ENCODE peak calls at places on chromosomes 16 and 17, in five cellular contexts. One of them, this sample, is unnamed. For H3K4me1 and H3K9me3, the result is how much of the 10 kb centered on the place peaks cover.

GRCh38 chr16:82152641-82153094 is 17.4 kb downstream of the MPHOSPH6 start:
- DNase-seq in uterus: no peak
- DNase-seq in transverse colon: peak
- DNase-seq in astrocyte: peak
- DNase-seq in CD4-positive, CD25-positive, alpha-beta regulatory T cell: no peak
- DNase-seq in this sample: peak

GRCh38 chr17:8087075-8087941 is at the start of gene ALOX12B:
- DNase-seq in uterus: no peak
- DNase-seq in transverse colon: no peak
- DNase-seq in astrocyte: no peak
- DNase-seq in CD4-positive, CD25-positive, alpha-beta regulatory T cell: no peak
- DNase-seq in this sample: no peak

GRCh38 chr17:46865100-46865499 is 13.7 kb downstream of the WNT9B start:
- DNase-seq in uterus: no peak
- DNase-seq in transverse colon: no peak
- DNase-seq in astrocyte: peak
- DNase-seq in CD4-positive, CD25-positive, alpha-beta regulatory T cell: no peak
- DNase-seq in this sample: no peak

GRCh38 chr16:78183886-78184553 is 84.6 kb downstream of the WWOX start:
- DNase-seq in uterus: peak
- DNase-seq in transverse colon: no peak
- DNase-seq in astrocyte: no peak
- DNase-seq in CD4-positive, CD25-positive, alpha-beta regulatory T cell: no peak
- DNase-seq in this sample: no peak

GRCh38 chr17:4003131-4003500 is 38.9 kb upstream of the ATP2A3 start:
- DNase-seq in uterus: no peak
- DNase-seq in transverse colon: no peak
- DNase-seq in astrocyte: no peak
- DNase-seq in CD4-positive, CD25-positive, alpha-beta regulatory T cell: no peak
- DNase-seq in this sample: no peak

GRCh38 chr17:12510535-12510934 is 155.2 kb upstream of the MYOCD start:
- DNase-seq in uterus: no peak
- DNase-seq in transverse colon: no peak
- DNase-seq in astrocyte: peak
- DNase-seq in CD4-positive, CD25-positive, alpha-beta regulatory T cell: no peak
- DNase-seq in this sample: no peak

GRCh38 chr17:73138541-73139138 is 26.2 kb upstream of the SSTR2 start:
- DNase-seq in uterus: no peak
- DNase-seq in transverse colon: no peak
- DNase-seq in astrocyte: no peak
- DNase-seq in CD4-positive, CD25-positive, alpha-beta regulatory T cell: no peak
- DNase-seq in this sample: no peak

GRCh38 chr17:48492401-48493298 is 38.2 kb downstream of the HOXB1 start:
- DNase-seq in uterus: peak
- DNase-seq in transverse colon: peak
- DNase-seq in astrocyte: peak
- DNase-seq in CD4-positive, CD25-positive, alpha-beta regulatory T cell: peak
- DNase-seq in this sample: peak

GRCh38 chr16:64398795-64399194 is 723.1 kb downstream of the CDH11 start:
- DNase-seq in uterus: no peak
- DNase-seq in transverse colon: no peak
- DNase-seq in astrocyte: no peak
- DNase-seq in CD4-positive, CD25-positive, alpha-beta regulatory T cell: no peak
- DNase-seq in this sample: no peak

GRCh38 chr17:21272250-21272649 is 12.3 kb upstream of the MAP2K3 start:
- DNase-seq in uterus: no peak
- DNase-seq in transverse colon: no peak
- DNase-seq in astrocyte: no peak
- DNase-seq in CD4-positive, CD25-positive, alpha-beta regulatory T cell: no peak
- DNase-seq in this sample: no peak

GRCh38 chr17:2237960-2238359 is 65.6 kb downstream of the SMG6 start:
- DNase-seq in uterus: no peak
- DNase-seq in transverse colon: no peak
- DNase-seq in astrocyte: no peak
- DNase-seq in CD4-positive, CD25-positive, alpha-beta regulatory T cell: no peak
- DNase-seq in this sample: no peak

GRCh38 chr16:57623251-57624043 is 5.0 kb upstream of the ADGRG1 start:
- DNase-seq in uterus: peak
- DNase-seq in transverse colon: peak
- DNase-seq in astrocyte: peak
- DNase-seq in CD4-positive, CD25-positive, alpha-beta regulatory T cell: no peak
- DNase-seq in this sample: no peak
- H3K4me1 ChIP-seq in uterus: under half
- H3K4me1 ChIP-seq in transverse colon: under half
- H3K4me1 ChIP-seq in astrocyte: under half
- H3K4me1 ChIP-seq in CD4-positive, CD25-positive, alpha-beta regulatory T cell: under half
- H3K4me1 ChIP-seq in this sample: under half

GRCh38 chr17:82003411-82004381 is 19.0 kb downstream of the CENPX start:
- DNase-seq in uterus: peak
- DNase-seq in transverse colon: peak
- DNase-seq in astrocyte: peak
- DNase-seq in CD4-positive, CD25-positive, alpha-beta regulatory T cell: no peak
- DNase-seq in this sample: peak

GRCh38 chr17:82007228-82007494 is 15.5 kb downstream of the CENPX start:
- DNase-seq in uterus: no peak
- DNase-seq in transverse colon: no peak
- DNase-seq in astrocyte: no peak
- DNase-seq in CD4-positive, CD25-positive, alpha-beta regulatory T cell: no peak
- DNase-seq in this sample: no peak

GRCh38 chr17:82005701-82006348 is 16.9 kb downstream of the CENPX start:
- DNase-seq in uterus: no peak
- DNase-seq in transverse colon: no peak
- DNase-seq in astrocyte: no peak
- DNase-seq in CD4-positive, CD25-positive, alpha-beta regulatory T cell: no peak
- DNase-seq in this sample: no peak

GRCh38 chr17:82006468-82007227 is 16.0 kb downstream of the CENPX start:
- DNase-seq in uterus: peak
- DNase-seq in transverse colon: no peak
- DNase-seq in astrocyte: peak
- DNase-seq in CD4-positive, CD25-positive, alpha-beta regulatory T cell: no peak
- DNase-seq in this sample: no peak

GRCh38 chr17:82004485-82005455 is 17.9 kb downstream of the CENPX start:
- DNase-seq in uterus: no peak
- DNase-seq in transverse colon: no peak
- DNase-seq in astrocyte: no peak
- DNase-seq in CD4-positive, CD25-positive, alpha-beta regulatory T cell: no peak
- DNase-seq in this sample: no peak
- H3K9me3 ChIP-seq in uterus: under half
- H3K9me3 ChIP-seq in transverse colon: under half
- H3K9me3 ChIP-seq in astrocyte: under half
- H3K9me3 ChIP-seq in CD4-positive, CD25-positive, alpha-beta regulatory T cell: under half
- H3K9me3 ChIP-seq in this sample: under half

GRCh38 chr17:77316651-77317050 is 175.9 kb downstream of the SEC14L1 start:
- DNase-seq in uterus: no peak
- DNase-seq in transverse colon: peak
- DNase-seq in astrocyte: no peak
- DNase-seq in CD4-positive, CD25-positive, alpha-beta regulatory T cell: no peak
- DNase-seq in this sample: peak

GRCh38 chr17:77316191-77316641 is 175.4 kb downstream of the SEC14L1 start:
- DNase-seq in uterus: peak
- DNase-seq in transverse colon: peak
- DNase-seq in astrocyte: peak
- DNase-seq in CD4-positive, CD25-positive, alpha-beta regulatory T cell: no peak
- DNase-seq in this sample: peak

GRCh38 chr17:77314601-77315000 is 173.8 kb downstream of the SEC14L1 start:
- DNase-seq in uterus: no peak
- DNase-seq in transverse colon: peak
- DNase-seq in astrocyte: no peak
- DNase-seq in CD4-positive, CD25-positive, alpha-beta regulatory T cell: no peak
- DNase-seq in this sample: no peak

GRCh38 chr17:77315010-77315409 is 174.2 kb downstream of the SEC14L1 start:
- DNase-seq in uterus: no peak
- DNase-seq in transverse colon: peak
- DNase-seq in astrocyte: no peak
- DNase-seq in CD4-positive, CD25-positive, alpha-beta regulatory T cell: no peak
- DNase-seq in this sample: no peak

DNA sequence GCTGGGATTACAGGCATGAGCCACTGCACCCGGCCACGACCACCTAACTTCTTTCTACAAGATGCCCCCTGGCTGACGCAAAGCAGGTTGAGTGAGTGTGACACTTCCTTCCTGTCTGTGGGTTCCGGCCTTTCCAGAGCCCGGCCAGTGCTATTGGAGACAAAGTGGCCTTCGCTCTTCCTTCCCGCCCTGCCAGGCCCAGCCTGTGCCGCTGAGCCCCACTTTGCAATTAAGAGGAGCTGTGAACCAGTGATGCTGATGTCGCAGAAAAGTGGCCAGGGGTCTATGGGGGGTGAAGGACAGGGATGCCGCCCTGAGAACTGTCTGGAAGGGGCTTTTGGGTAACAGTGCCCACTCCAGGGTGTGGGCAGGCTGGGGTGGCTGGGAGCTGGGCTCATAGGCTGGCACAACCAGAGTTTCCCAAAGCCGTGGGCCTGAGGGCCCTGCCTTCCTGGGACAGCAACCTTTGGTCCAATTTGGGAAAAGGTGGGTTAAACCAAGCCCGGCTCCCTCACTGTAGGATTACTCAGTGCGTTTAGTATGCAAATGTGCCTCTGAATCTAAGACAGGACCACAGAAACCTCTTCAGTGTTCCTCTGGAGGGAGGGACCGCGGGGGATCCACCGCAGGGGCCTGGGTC is 174.9 kb downstream of the SEC14L1 start:
- DNase-seq in uterus: no peak
- DNase-seq in transverse colon: peak
- DNase-seq in astrocyte: no peak
- DNase-seq in CD4-positive, CD25-positive, alpha-beta regulatory T cell: no peak
- DNase-seq in this sample: no peak
- H3K4me1 ChIP-seq in uterus: under half
- H3K4me1 ChIP-seq in transverse colon: half or more
- H3K4me1 ChIP-seq in astrocyte: half or more
- H3K4me1 ChIP-seq in CD4-positive, CD25-positive, alpha-beta regulatory T cell: under half
- H3K4me1 ChIP-seq in this sample: half or more

GRCh38 chr17:52837502-52837901 is 679.0 kb upstream of the CA10 start:
- DNase-seq in uterus: no peak
- DNase-seq in transverse colon: no peak
- DNase-seq in astrocyte: no peak
- DNase-seq in CD4-positive, CD25-positive, alpha-beta regulatory T cell: no peak
- DNase-seq in this sample: no peak
- H3K9me3 ChIP-seq in uterus: under half
- H3K9me3 ChIP-seq in transverse colon: under half
- H3K9me3 ChIP-seq in astrocyte: under half
- H3K9me3 ChIP-seq in CD4-positive, CD25-positive, alpha-beta regulatory T cell: under half
- H3K9me3 ChIP-seq in this sample: under half

GRCh38 chr16:8634991-8635736 is 13.7 kb downstream of the METTL22 start:
- DNase-seq in uterus: no peak
- DNase-seq in transverse colon: no peak
- DNase-seq in astrocyte: peak
- DNase-seq in CD4-positive, CD25-positive, alpha-beta regulatory T cell: no peak
- DNase-seq in this sample: no peak
- H3K4me1 ChIP-seq in uterus: under half
- H3K4me1 ChIP-seq in transverse colon: under half
- H3K4me1 ChIP-seq in astrocyte: under half
- H3K4me1 ChIP-seq in CD4-positive, CD25-positive, alpha-beta regulatory T cell: under half
- H3K4me1 ChIP-seq in this sample: under half

DNA sequence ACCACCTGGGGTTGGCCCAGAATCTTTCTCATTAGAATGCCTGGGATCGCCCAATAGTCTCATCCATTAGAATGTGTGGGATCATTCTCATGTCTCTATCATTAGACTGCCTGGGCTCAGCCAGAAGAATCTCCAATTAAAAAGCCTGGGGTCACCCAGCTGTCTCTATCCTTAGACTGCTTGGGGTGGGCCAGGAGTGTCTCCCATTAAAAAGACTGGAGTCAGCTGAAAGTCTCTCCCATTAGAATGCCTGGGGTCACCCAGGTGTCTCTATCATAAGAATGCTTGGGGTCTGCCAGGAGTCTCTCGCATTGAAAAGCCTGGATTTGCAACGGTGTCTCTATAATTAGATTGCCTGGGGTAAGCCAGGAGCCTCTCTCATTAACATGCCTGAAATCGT is 2225.7 kb downstream of the TP53TG3F start:
- DNase-seq in uterus: no peak
- DNase-seq in transverse colon: no peak
- DNase-seq in astrocyte: no peak
- DNase-seq in CD4-positive, CD25-positive, alpha-beta regulatory T cell: no peak
- DNase-seq in this sample: no peak
- H3K9me3 ChIP-seq in uterus: under half
- H3K9me3 ChIP-seq in transverse colon: under half
- H3K9me3 ChIP-seq in astrocyte: under half
- H3K9me3 ChIP-seq in CD4-positive, CD25-positive, alpha-beta regulatory T cell: under half
- H3K9me3 ChIP-seq in this sample: under half

DNA sequence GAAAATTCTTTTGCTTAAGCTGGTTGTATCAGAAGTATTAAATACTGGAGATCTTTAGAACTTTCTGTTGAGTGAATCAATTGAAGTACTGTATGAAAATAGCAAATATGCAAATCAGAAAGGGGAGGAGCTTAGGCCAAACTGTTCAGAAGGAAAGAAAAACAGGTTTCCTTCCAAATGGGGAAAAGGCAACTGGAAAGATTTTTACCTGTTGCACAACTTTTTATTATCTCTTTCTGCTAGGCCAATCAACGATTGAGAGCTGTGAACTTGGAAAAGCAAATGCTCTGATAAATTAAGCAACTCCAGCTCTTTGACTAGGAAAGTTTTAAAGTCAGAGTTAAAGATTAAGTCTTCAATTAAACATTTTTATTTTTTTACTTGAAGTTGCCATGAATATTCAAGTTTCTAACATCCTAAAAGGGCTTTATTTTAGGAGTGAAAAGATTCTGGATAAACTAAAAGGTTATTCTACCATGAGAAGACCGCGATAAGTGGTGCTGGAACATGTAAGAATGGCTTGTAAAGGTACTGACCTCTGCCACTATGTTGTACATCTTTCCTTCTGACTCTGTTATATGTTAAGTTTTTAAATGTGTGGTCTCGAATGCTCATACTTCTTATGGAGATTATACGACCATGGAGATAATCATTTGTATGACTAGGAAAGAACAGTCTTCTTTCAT is 16.5 kb downstream of the DCUN1D3 start:
- DNase-seq in uterus: no peak
- DNase-seq in transverse colon: no peak
- DNase-seq in astrocyte: no peak
- DNase-seq in CD4-positive, CD25-positive, alpha-beta regulatory T cell: no peak
- DNase-seq in this sample: no peak
- H3K4me1 ChIP-seq in uterus: under half
- H3K4me1 ChIP-seq in transverse colon: half or more
- H3K4me1 ChIP-seq in astrocyte: under half
- H3K4me1 ChIP-seq in CD4-positive, CD25-positive, alpha-beta regulatory T cell: under half
- H3K4me1 ChIP-seq in this sample: under half

GRCh38 chr16:72380283-72380682 is 208.3 kb upstream of the PMFBP1 start:
- DNase-seq in uterus: no peak
- DNase-seq in transverse colon: no peak
- DNase-seq in astrocyte: peak
- DNase-seq in CD4-positive, CD25-positive, alpha-beta regulatory T cell: no peak
- DNase-seq in this sample: peak

GRCh38 chr16:72388007-72388406 is 216.1 kb upstream of the PMFBP1 start:
- DNase-seq in uterus: no peak
- DNase-seq in transverse colon: no peak
- DNase-seq in astrocyte: no peak
- DNase-seq in CD4-positive, CD25-positive, alpha-beta regulatory T cell: no peak
- DNase-seq in this sample: no peak

DNA sequence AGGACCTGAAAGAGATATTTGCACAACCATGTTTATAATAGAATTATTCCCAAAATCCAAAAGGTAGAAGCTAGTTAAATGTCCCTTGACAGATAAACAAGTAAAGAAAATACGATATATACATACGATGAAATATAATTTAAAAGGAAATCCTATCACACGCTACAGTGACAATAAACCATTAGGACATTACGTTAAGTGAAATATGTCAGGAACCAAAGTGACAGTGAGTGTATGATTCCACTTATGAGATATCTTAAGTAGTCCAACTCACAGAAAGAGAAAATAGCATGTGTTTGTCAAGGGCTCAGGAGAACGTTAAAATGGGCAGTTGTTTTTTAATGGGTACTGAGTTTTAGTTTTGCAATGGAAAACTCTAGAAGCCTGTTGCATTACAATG is 212.7 kb upstream of the PMFBP1 start:
- DNase-seq in uterus: no peak
- DNase-seq in transverse colon: no peak
- DNase-seq in astrocyte: no peak
- DNase-seq in CD4-positive, CD25-positive, alpha-beta regulatory T cell: no peak
- DNase-seq in this sample: no peak
- H3K9me3 ChIP-seq in uterus: under half
- H3K9me3 ChIP-seq in transverse colon: under half
- H3K9me3 ChIP-seq in astrocyte: under half
- H3K9me3 ChIP-seq in CD4-positive, CD25-positive, alpha-beta regulatory T cell: under half
- H3K9me3 ChIP-seq in this sample: under half